ENCODE peak calls at places on chromosomes 5 and 9, in seven cellular contexts. M, L, N, B, R, J and Q are unnamed samples.

GRCh38 chr9:98192503-98193335 is at the start of gene CORO2A:
- DNase-seq in M (peak; percentile 32), L (peak; percentile 97), N (peak; percentile 59), B (peak; percentile 61), R (peak; percentile 63), J (peak; percentile 94), Q (peak; percentile 81)

GRCh38 chr5:141330299-141331080 is at the start of gene PCDHGA1:
- DNase-seq in M (no peak), L (peak; percentile 25), N (no peak), B (peak; percentile 71), R (peak; percentile 75), J (peak; percentile 40), Q (peak; percentile 56)

GRCh38 chr5:142678615-142679014 is 7.3 kb downstream of the FGF1 start:
- DNase-seq in M (no peak), L (no peak), N (no peak), B (no peak), R (no peak), J (no peak), Q (no peak)

GRCh38 chr9:124215551-124215910 is 42.2 kb upstream of the NEK6 start:
- DNase-seq in M (no peak), L (no peak), N (no peak), B (no peak), R (no peak), J (no peak), Q (no peak)

GRCh38 chr5:133114933-133115310 is 63.1 kb downstream of the HSPA4 start:
- DNase-seq in M (no peak), L (no peak), N (no peak), B (no peak), R (no peak), J (no peak), Q (no peak)

GRCh38 chr5:135174315-135175096 is 140.5 kb upstream of the PITX1 start:
- DNase-seq in M (no peak), L (peak; percentile 73), N (no peak), B (no peak), R (peak; percentile 24), J (no peak), Q (no peak)

GRCh38 chr5:159001247-159001646 is 98.5 kb downstream of the EBF1 start:
- DNase-seq in M (no peak), L (no peak), N (no peak), B (peak; percentile 58), R (no peak), J (no peak), Q (no peak)

GRCh38 chr9:126697350-126697749 is 83.6 kb downstream of the LMX1B start:
- DNase-seq in M (no peak), L (no peak), N (no peak), B (no peak), R (no peak), J (no peak), Q (no peak)

GRCh38 chr9:109171926-109172325 is 4.9 kb upstream of the FRRS1L start:
- DNase-seq in M (no peak), L (peak; percentile 23), N (no peak), B (peak; percentile 33), R (peak; percentile 59), J (no peak), Q (no peak)

GRCh38 chr5:75610201-75610600 is 1.1 kb upstream of the ANKDD1B start:
- DNase-seq in M (no peak), L (no peak), N (no peak), B (no peak), R (no peak), J (peak; percentile 40), Q (no peak)

GRCh38 chr5:130652178-130652577 is 512.9 kb downstream of the HINT1 start:
- DNase-seq in M (no peak), L (no peak), N (no peak), B (peak; percentile 69), R (no peak), J (peak; percentile 100), Q (no peak)

GRCh38 chr9:21802418-21803000 is at the start of gene MTAP:
- DNase-seq in M (peak; percentile 87), L (no peak), N (peak; percentile 48), B (peak; percentile 97), R (peak; percentile 93), J (peak; percentile 81), Q (peak; percentile 85)

GRCh38 chr9:33117306-33117705 is 40.8 kb upstream of the SMU1 start:
- DNase-seq in M (no peak), L (no peak), N (no peak), B (no peak), R (no peak), J (no peak), Q (no peak)

GRCh38 chr5:80083115-80083890 is 48.2 kb downstream of the THBS4 start:
- DNase-seq in M (peak; percentile 30), L (peak; percentile 63), N (no peak), B (peak; percentile 80), R (peak; percentile 72), J (peak; percentile 62), Q (peak; percentile 34)

GRCh38 chr5:19855929-19856328 is 132.1 kb downstream of the CDH18 start:
- DNase-seq in M (no peak), L (no peak), N (no peak), B (no peak), R (peak; percentile 73), J (no peak), Q (no peak)

DNA sequence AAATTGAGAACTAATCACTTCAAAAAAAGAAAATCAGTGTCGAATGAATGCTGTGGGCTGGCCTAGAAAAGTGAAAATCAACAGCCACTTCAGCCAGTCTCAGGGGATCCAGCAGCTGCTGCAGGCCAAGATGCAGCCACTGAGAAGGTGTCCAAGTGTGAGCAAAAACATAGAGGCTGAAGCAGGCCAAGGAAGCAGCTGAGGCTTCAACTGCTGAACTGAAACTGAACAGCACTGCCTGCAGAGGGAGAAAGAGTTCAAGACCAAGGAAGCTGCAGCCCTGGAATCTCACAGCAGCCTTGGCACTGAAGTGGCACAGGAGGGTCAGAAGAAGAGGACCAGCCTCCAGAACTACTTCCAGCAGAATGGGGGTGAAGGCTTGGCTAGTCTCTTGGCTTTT is 15.8 kb upstream of the SLC36A3 start:
- DNase-seq in M (peak; percentile 21), L (no peak), N (no peak), B (peak; percentile 27), R (peak; percentile 2), J (peak; percentile 18), Q (no peak)
- TF ChIP-seq CTCF in M (no peak), L (no peak), N (no peak), B (peak; percentile 35), R (no peak), J (peak; percentile 27), Q (no peak)

GRCh38 chr9:81550207-81550583 is 139.2 kb downstream of the TLE1 start:
- DNase-seq in M (no peak), L (no peak), N (no peak), B (no peak), R (no peak), J (no peak), Q (no peak)

GRCh38 chr9:81552571-81552970 is 136.8 kb downstream of the TLE1 start:
- DNase-seq in M (peak; percentile 18), L (no peak), N (no peak), B (no peak), R (no peak), J (no peak), Q (no peak)

GRCh38 chr9:81549500-81550206 is 139.7 kb downstream of the TLE1 start:
- DNase-seq in M (no peak), L (no peak), N (no peak), B (no peak), R (no peak), J (no peak), Q (no peak)

GRCh38 chr9:81546498-81546897 is 142.8 kb downstream of the TLE1 start:
- DNase-seq in M (no peak), L (no peak), N (no peak), B (no peak), R (no peak), J (no peak), Q (no peak)

DNA sequence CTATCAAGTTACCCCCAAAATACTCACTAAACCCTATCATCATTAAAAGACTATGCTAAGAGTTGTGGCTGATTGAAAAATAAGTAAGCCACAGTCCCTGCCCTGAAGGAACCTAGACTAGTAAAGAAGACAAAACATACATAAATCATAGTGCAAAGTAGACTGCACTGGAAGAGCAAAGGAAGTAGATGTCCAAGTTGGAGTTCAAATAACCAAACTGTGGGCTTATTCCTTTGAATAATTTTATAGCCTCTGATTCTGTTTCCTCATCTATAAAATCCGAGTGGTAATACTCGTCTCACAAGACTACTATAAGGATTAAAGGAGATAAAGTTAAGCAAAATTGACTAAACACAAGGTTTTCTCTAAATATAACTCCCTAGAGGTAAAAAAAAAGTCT is 140.4 kb downstream of the TLE1 start:
- DNase-seq in M (no peak), L (no peak), N (no peak), B (no peak), R (no peak), J (no peak), Q (no peak)
- TF ChIP-seq CTCF in M (no peak), L (no peak), N (no peak), B (no peak), R (no peak), J (no peak), Q (no peak)

GRCh38 chr9:121744002-121744686 is 92.7 kb downstream of the DAB2IP start:
- DNase-seq in M (peak; percentile 60), L (peak; percentile 54), N (no peak), B (peak; percentile 39), R (peak; percentile 43), J (peak; percentile 23), Q (peak; percentile 80)
- TF ChIP-seq CTCF in M (peak; percentile 53), L (peak; percentile 61), N (no peak), B (peak; percentile 42), R (peak; percentile 46), J (peak; percentile 43), Q (peak; percentile 52)

DNA sequence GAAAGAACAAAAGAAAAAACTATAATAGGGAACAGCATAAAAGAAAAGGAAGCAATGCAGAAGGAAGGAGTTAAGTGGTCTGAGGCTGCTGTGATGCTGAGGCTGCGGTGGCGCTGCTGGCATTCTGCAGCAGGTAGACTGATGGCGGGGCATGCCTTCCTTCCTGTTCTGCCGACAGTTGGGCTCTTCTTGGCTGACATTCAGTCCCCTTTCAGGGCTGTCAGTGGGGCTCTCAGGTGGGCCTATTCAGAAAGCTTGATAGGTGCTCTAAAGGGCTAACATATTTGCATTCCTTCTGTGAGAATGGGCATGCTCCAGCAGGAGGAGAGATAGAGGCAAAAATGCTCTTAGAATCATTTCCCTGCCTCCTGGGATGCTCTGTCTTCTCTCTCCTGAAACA is 5.1 kb upstream of the CLINT1 start:
- DNase-seq in M (no peak), L (no peak), N (no peak), B (no peak), R (no peak), J (no peak), Q (peak; percentile 36)
- TF ChIP-seq CTCF in M (no peak), L (no peak), N (no peak), B (no peak), R (no peak), J (no peak), Q (no peak)